ENCODE peak calls at places on chromosomes 3 and 15, in four cellular contexts. N is HCEC 1CT; I is cardiac septum; T is stimulated activated CD8-positive, alpha-beta memory T cell treated with anti-CD3 and anti-CD28 coated beads, Interleukin-12 subunit alpha, Interleukin-12 subunit beta, amount 100 ng/mL, for 4 hours. R is an unnamed sample.

GRCh38 chr3:57803647-57804081 is 47.6 kb downstream of the SLMAP start:
- DNase-seq in N (peak; percentile 94), I (no peak), T (no peak), R (peak; percentile 92)

GRCh38 chr3:126132751-126133511 is 47.5 kb downstream of the ALDH1L1 start:
- DNase-seq in N (peak; percentile 17), I (peak; percentile 51), T (no peak), R (no peak)

GRCh38 chr15:42157381-42157780 is 945 bp upstream of the PLA2G4F start:
- DNase-seq in N (no peak), I (peak; percentile 12), T (no peak), R (no peak)

GRCh38 chr3:22555753-22556152 is 647.4 kb upstream of the UBE2E2 start:
- DNase-seq in N (no peak), I (no peak), T (no peak), R (no peak)

GRCh38 chr3:61663728-61664492 is 102.5 kb downstream of the PTPRG start:
- DNase-seq in N (peak; percentile 95), I (no peak), T (no peak), R (peak; percentile 50)

GRCh38 chr3:25461946-25462345 is 33.9 kb downstream of the RARB start:
- DNase-seq in N (no peak), I (no peak), T (no peak), R (no peak)

GRCh38 chr3:120559228-120560061 is 36.7 kb upstream of the NDUFB4 start:
- DNase-seq in N (peak; percentile 79), I (no peak), T (no peak), R (peak; percentile 92)

GRCh38 chr15:57538822-57539221 is 52.9 kb upstream of the MYZAP start:
- DNase-seq in N (no peak), I (no peak), T (no peak), R (no peak)

GRCh38 chr3:62607287-62608029 is 234.1 kb upstream of the FEZF2 start:
- DNase-seq in N (peak; percentile 74), I (no peak), T (no peak), R (peak; percentile 32)

GRCh38 chr15:73923488-73924164 is 2.6 kb upstream of the LOXL1 start:
- DNase-seq in N (no peak), I (no peak), T (no peak), R (no peak)

GRCh38 chr3:179432021-179432420 is 19.2 kb downstream of the GNB4 start:
- DNase-seq in N (no peak), I (no peak), T (no peak), R (no peak)

GRCh38 chr3:125398952-125399351 is 23.8 kb upstream of the ZNF148 start:
- DNase-seq in N (no peak), I (no peak), T (no peak), R (no peak)

GRCh38 chr15:69325456-69325971 is 26.8 kb downstream of the PAQR5 start:
- DNase-seq in N (no peak), I (no peak), T (no peak), R (no peak)

GRCh38 chr15:57343018-57343417 is 33.3 kb upstream of the CGNL1 start:
- DNase-seq in N (no peak), I (no peak), T (no peak), R (no peak)

GRCh38 chr3:38121832-38122461 is 15.0 kb downstream of the ACAA1 start:
- DNase-seq in N (no peak), I (no peak), T (no peak), R (no peak)

GRCh38 chr3:196093271-196094111 is 11.6 kb upstream of the TFRC start:
- DNase-seq in N (no peak), I (no peak), T (no peak), R (no peak)

GRCh38 chr3:3447671-3448070 is 268.2 kb upstream of the CRBN start:
- DNase-seq in N (no peak), I (no peak), T (no peak), R (no peak)

R was measured in RKO.